ENCODE peak calls at places on chromosomes 5 and 9, in six cellular contexts. One of them, this sample, is unnamed.

GRCh38 chr9:128568470-128569083 is 16.2 kb downstream of the SPTAN1 start:
- DNase-seq in stimulated activated CD4-positive, alpha-beta T cell treated with anti-CD3 and anti-CD28 coated beads, TNF-alpha, amount 100 ng/mL, for 1 hour: no peak
- DNase-seq in iris pigment epithelial cell: peak
- DNase-seq in HCEC 1CT: no peak
- DNase-seq in WTC11: no peak
- DNase-seq in NCI-H774: no peak
- DNase-seq in this sample: no peak

GRCh38 chr5:16534280-16534679 is 68.7 kb upstream of the ZNF622 start:
- DNase-seq in WTC11: no peak
- DNase-seq in iris pigment epithelial cell: no peak
- DNase-seq in NCI-H774: no peak
- DNase-seq in HCEC 1CT: no peak
- DNase-seq in stimulated activated CD4-positive, alpha-beta T cell treated with anti-CD3 and anti-CD28 coated beads, TNF-alpha, amount 100 ng/mL, for 1 hour: no peak
- DNase-seq in this sample: no peak

GRCh38 chr5:161409471-161409870 is 137.1 kb downstream of the GABRB2 start:
- DNase-seq in WTC11: no peak
- DNase-seq in HCEC 1CT: no peak
- DNase-seq in NCI-H774: no peak
- DNase-seq in iris pigment epithelial cell: no peak
- DNase-seq in stimulated activated CD4-positive, alpha-beta T cell treated with anti-CD3 and anti-CD28 coated beads, TNF-alpha, amount 100 ng/mL, for 1 hour: no peak
- DNase-seq in this sample: no peak

GRCh38 chr5:8247485-8247884 is 378.5 kb downstream of the MTRR start:
- DNase-seq in NCI-H774: peak
- DNase-seq in iris pigment epithelial cell: no peak
- DNase-seq in stimulated activated CD4-positive, alpha-beta T cell treated with anti-CD3 and anti-CD28 coated beads, TNF-alpha, amount 100 ng/mL, for 1 hour: no peak
- DNase-seq in WTC11: no peak
- DNase-seq in HCEC 1CT: no peak
- DNase-seq in this sample: no peak

GRCh38 chr5:90134892-90135291 is 274.7 kb downstream of the CETN3 start:
- DNase-seq in stimulated activated CD4-positive, alpha-beta T cell treated with anti-CD3 and anti-CD28 coated beads, TNF-alpha, amount 100 ng/mL, for 1 hour: no peak
- DNase-seq in HCEC 1CT: no peak
- DNase-seq in iris pigment epithelial cell: peak
- DNase-seq in NCI-H774: no peak
- DNase-seq in WTC11: no peak
- DNase-seq in this sample: no peak

GRCh38 chr5:122895141-122895540 is 49.7 kb downstream of the SNX24 start:
- DNase-seq in HCEC 1CT: no peak
- DNase-seq in WTC11: no peak
- DNase-seq in stimulated activated CD4-positive, alpha-beta T cell treated with anti-CD3 and anti-CD28 coated beads, TNF-alpha, amount 100 ng/mL, for 1 hour: no peak
- DNase-seq in iris pigment epithelial cell: no peak
- DNase-seq in NCI-H774: no peak
- DNase-seq in this sample: no peak

GRCh38 chr9:110626109-110626829 is 42.3 kb upstream of the MUSK start:
- DNase-seq in WTC11: no peak
- DNase-seq in NCI-H774: no peak
- DNase-seq in iris pigment epithelial cell: peak
- DNase-seq in stimulated activated CD4-positive, alpha-beta T cell treated with anti-CD3 and anti-CD28 coated beads, TNF-alpha, amount 100 ng/mL, for 1 hour: no peak
- DNase-seq in HCEC 1CT: peak
- DNase-seq in this sample: no peak

GRCh38 chr9:94913550-94913949 is 187.1 kb downstream of the AOPEP start:
- DNase-seq in HCEC 1CT: no peak
- DNase-seq in iris pigment epithelial cell: no peak
- DNase-seq in WTC11: no peak
- DNase-seq in stimulated activated CD4-positive, alpha-beta T cell treated with anti-CD3 and anti-CD28 coated beads, TNF-alpha, amount 100 ng/mL, for 1 hour: no peak
- DNase-seq in NCI-H774: peak
- DNase-seq in this sample: no peak

GRCh38 chr9:89629096-89629976 is 24.5 kb downstream of the GADD45G start:
- DNase-seq in iris pigment epithelial cell: no peak
- DNase-seq in NCI-H774: no peak
- DNase-seq in HCEC 1CT: no peak
- DNase-seq in WTC11: no peak
- DNase-seq in stimulated activated CD4-positive, alpha-beta T cell treated with anti-CD3 and anti-CD28 coated beads, TNF-alpha, amount 100 ng/mL, for 1 hour: no peak
- DNase-seq in this sample: no peak

GRCh38 chr9:97889941-97890557 is 32.3 kb downstream of the TRMO start:
- DNase-seq in HCEC 1CT: peak
- DNase-seq in WTC11: peak
- DNase-seq in stimulated activated CD4-positive, alpha-beta T cell treated with anti-CD3 and anti-CD28 coated beads, TNF-alpha, amount 100 ng/mL, for 1 hour: peak
- DNase-seq in iris pigment epithelial cell: peak
- DNase-seq in NCI-H774: no peak
- DNase-seq in this sample: peak

GRCh38 chr5:107517185-107517868 is 153.4 kb downstream of the EFNA5 start:
- DNase-seq in WTC11: no peak
- DNase-seq in NCI-H774: no peak
- DNase-seq in iris pigment epithelial cell: no peak
- DNase-seq in HCEC 1CT: no peak
- DNase-seq in stimulated activated CD4-positive, alpha-beta T cell treated with anti-CD3 and anti-CD28 coated beads, TNF-alpha, amount 100 ng/mL, for 1 hour: no peak
- DNase-seq in this sample: no peak

GRCh38 chr5:55558484-55558883 is 23.7 kb upstream of the PLPP1 start:
- DNase-seq in HCEC 1CT: no peak
- DNase-seq in iris pigment epithelial cell: no peak
- DNase-seq in stimulated activated CD4-positive, alpha-beta T cell treated with anti-CD3 and anti-CD28 coated beads, TNF-alpha, amount 100 ng/mL, for 1 hour: no peak
- DNase-seq in NCI-H774: no peak
- DNase-seq in WTC11: no peak
- DNase-seq in this sample: no peak

GRCh38 chr5:159619826-159620225 is 289.5 kb upstream of the IL12B start:
- DNase-seq in stimulated activated CD4-positive, alpha-beta T cell treated with anti-CD3 and anti-CD28 coated beads, TNF-alpha, amount 100 ng/mL, for 1 hour: no peak
- DNase-seq in WTC11: no peak
- DNase-seq in iris pigment epithelial cell: peak
- DNase-seq in HCEC 1CT: no peak
- DNase-seq in NCI-H774: no peak
- DNase-seq in this sample: no peak

GRCh38 chr9:16092627-16093091 is 539.8 kb downstream of the CCDC171 start:
- DNase-seq in iris pigment epithelial cell: no peak
- DNase-seq in HCEC 1CT: no peak
- DNase-seq in WTC11: no peak
- DNase-seq in NCI-H774: no peak
- DNase-seq in stimulated activated CD4-positive, alpha-beta T cell treated with anti-CD3 and anti-CD28 coated beads, TNF-alpha, amount 100 ng/mL, for 1 hour: no peak
- DNase-seq in this sample: no peak

GRCh38 chr9:110432253-110432652 is 94.6 kb upstream of the TXNDC8 start:
- DNase-seq in NCI-H774: no peak
- DNase-seq in iris pigment epithelial cell: peak
- DNase-seq in stimulated activated CD4-positive, alpha-beta T cell treated with anti-CD3 and anti-CD28 coated beads, TNF-alpha, amount 100 ng/mL, for 1 hour: no peak
- DNase-seq in HCEC 1CT: no peak
- DNase-seq in WTC11: no peak
- DNase-seq in this sample: no peak

GRCh38 chr9:115373000-115373709 is 255.2 kb upstream of the TNC start:
- DNase-seq in HCEC 1CT: peak
- DNase-seq in NCI-H774: no peak
- DNase-seq in WTC11: no peak
- DNase-seq in stimulated activated CD4-positive, alpha-beta T cell treated with anti-CD3 and anti-CD28 coated beads, TNF-alpha, amount 100 ng/mL, for 1 hour: no peak
- DNase-seq in iris pigment epithelial cell: peak
- DNase-seq in this sample: no peak

GRCh38 chr9:136204838-136205706 is at the start of gene LHX3:
- DNase-seq in stimulated activated CD4-positive, alpha-beta T cell treated with anti-CD3 and anti-CD28 coated beads, TNF-alpha, amount 100 ng/mL, for 1 hour: peak
- DNase-seq in WTC11: peak
- DNase-seq in HCEC 1CT: no peak
- DNase-seq in iris pigment epithelial cell: no peak
- DNase-seq in NCI-H774: no peak
- DNase-seq in this sample: no peak

GRCh38 chr9:100465765-100466164 is 7.2 kb upstream of the TMEFF1 start:
- DNase-seq in stimulated activated CD4-positive, alpha-beta T cell treated with anti-CD3 and anti-CD28 coated beads, TNF-alpha, amount 100 ng/mL, for 1 hour: no peak
- DNase-seq in HCEC 1CT: no peak
- DNase-seq in WTC11: no peak
- DNase-seq in NCI-H774: no peak
- DNase-seq in iris pigment epithelial cell: no peak
- DNase-seq in this sample: no peak

GRCh38 chr5:24163091-24163490 is 481.7 kb downstream of the CDH10 start:
- DNase-seq in iris pigment epithelial cell: no peak
- DNase-seq in WTC11: no peak
- DNase-seq in stimulated activated CD4-positive, alpha-beta T cell treated with anti-CD3 and anti-CD28 coated beads, TNF-alpha, amount 100 ng/mL, for 1 hour: no peak
- DNase-seq in HCEC 1CT: no peak
- DNase-seq in NCI-H774: no peak
- DNase-seq in this sample: no peak

GRCh38 chr5:126973193-126973592 is 57.2 kb downstream of the MARCHF3 start:
- DNase-seq in HCEC 1CT: no peak
- DNase-seq in iris pigment epithelial cell: no peak
- DNase-seq in stimulated activated CD4-positive, alpha-beta T cell treated with anti-CD3 and anti-CD28 coated beads, TNF-alpha, amount 100 ng/mL, for 1 hour: no peak
- DNase-seq in NCI-H774: no peak
- DNase-seq in WTC11: peak
- DNase-seq in this sample: peak

GRCh38 chr9:108568093-108568492 is 287.7 kb downstream of the ACTL7B start:
- DNase-seq in HCEC 1CT: no peak
- DNase-seq in stimulated activated CD4-positive, alpha-beta T cell treated with anti-CD3 and anti-CD28 coated beads, TNF-alpha, amount 100 ng/mL, for 1 hour: no peak
- DNase-seq in WTC11: no peak
- DNase-seq in NCI-H774: no peak
- DNase-seq in iris pigment epithelial cell: no peak
- DNase-seq in this sample: no peak

GRCh38 chr9:2066312-2067273 is 51.4 kb downstream of the SMARCA2 start:
- DNase-seq in iris pigment epithelial cell: peak
- DNase-seq in WTC11: no peak
- DNase-seq in stimulated activated CD4-positive, alpha-beta T cell treated with anti-CD3 and anti-CD28 coated beads, TNF-alpha, amount 100 ng/mL, for 1 hour: no peak
- DNase-seq in NCI-H774: no peak
- DNase-seq in HCEC 1CT: peak
- DNase-seq in this sample: no peak